ENCODE peak calls at places on chromosomes 11 and 22, in eight cellular contexts. Y, A, K, P, U, M, W and I are unnamed samples. For H3K4me1, the result is how much of the 10 kb centered on the place peaks cover.

GRCh38 chr11:35163209-35163608 is 24.2 kb downstream of the CD44 start:
- DNase-seq in W (no peak), Y (no peak), P (no peak), M (no peak), U (peak), K (peak), A (no peak), I (no peak)

GRCh38 chr11:123020968-123021367 is 39.3 kb upstream of the BSX start:
- DNase-seq in P (no peak), W (peak), A (peak), U (peak), M (peak), K (peak), Y (no peak), I (peak)

GRCh38 chr22:45818130-45819085 is 146.8 kb downstream of the ATXN10 start:
- DNase-seq in W (no peak), U (no peak), A (no peak), K (no peak), P (no peak), Y (peak), M (no peak), I (no peak)

GRCh38 chr22:42786606-42787356 is 66.1 kb upstream of the A4GALT start:
- DNase-seq in A (no peak), K (no peak), U (no peak), M (no peak), W (no peak), Y (no peak), P (no peak), I (no peak)

GRCh38 chr11:116825434-116825833 is 2.3 kb upstream of the APOA4 start:
- DNase-seq in Y (no peak), U (no peak), W (no peak), P (no peak), K (no peak), A (no peak), M (no peak), I (no peak)

GRCh38 chr11:94815705-94816344 is 47.7 kb downstream of the AMOTL1 start:
- DNase-seq in M (peak), A (no peak), Y (no peak), K (peak), U (no peak), W (no peak), P (no peak), I (no peak)

GRCh38 chr22:46078241-46079092 is 71.9 kb upstream of the PPARA start:
- DNase-seq in A (no peak), Y (peak), U (no peak), M (no peak), W (no peak), K (peak), P (no peak), I (peak)

GRCh38 chr11:17391493-17392355 is 3.3 kb upstream of the KCNJ11 start:
- DNase-seq in U (no peak), Y (no peak), K (no peak), A (no peak), M (no peak), P (peak), W (no peak), I (peak)

GRCh38 chr11:108965602-108966001 is 300.7 kb downstream of the DDX10 start:
- DNase-seq in P (no peak), U (peak), Y (no peak), K (peak), W (peak), A (no peak), M (no peak), I (peak)

GRCh38 chr11:122155001-122155400 is 39.0 kb upstream of the BLID start:
- DNase-seq in P (no peak), U (no peak), K (no peak), A (no peak), Y (no peak), M (no peak), W (no peak), I (no peak)

GRCh38 chr11:134755535-134755934 is 343.5 kb upstream of the B3GAT1 start:
- DNase-seq in U (no peak), W (no peak), K (no peak), M (no peak), P (no peak), A (no peak), Y (no peak), I (no peak)

GRCh38 chr22:29580200-29580810 is 608 bp downstream of the NIPSNAP1 start:
- DNase-seq in W (no peak), Y (no peak), P (no peak), M (no peak), K (no peak), U (no peak), A (no peak), I (no peak)

GRCh38 chr11:35618497-35619029 is 303 bp downstream of the FJX1 start:
- DNase-seq in Y (no peak), P (no peak), M (no peak), K (no peak), W (peak), U (peak), A (peak), I (peak)

GRCh38 chr11:134949716-134950115 is 537.7 kb upstream of the B3GAT1 start:
- DNase-seq in Y (no peak), P (no peak), U (no peak), W (peak), K (no peak), M (no peak), A (no peak), I (no peak)

GRCh38 chr11:66275396-66275795 is 2.6 kb upstream of the CNIH2 start:
- DNase-seq in W (no peak), M (no peak), U (no peak), P (no peak), A (no peak), Y (no peak), K (no peak), I (no peak)

GRCh38 chr22:45344339-45344738 is 34.6 kb downstream of the FAM118A start:
- DNase-seq in P (no peak), M (no peak), Y (no peak), A (no peak), K (peak), U (peak), W (no peak), I (no peak)

GRCh38 chr11:8329961-8330361 is 66.3 kb upstream of the LMO1 start:
- DNase-seq in A (no peak), U (no peak), M (no peak), K (no peak), W (no peak), P (no peak), Y (no peak), I (peak)

GRCh38 chr11:20854214-20854613 is 184.8 kb downstream of the NELL1 start:
- DNase-seq in W (no peak), M (peak), Y (no peak), K (no peak), P (no peak), U (no peak), A (no peak), I (no peak)

GRCh38 chr11:65918211-65919150 is at the start of gene C11orf68:
- DNase-seq in W (no peak), Y (no peak), U (no peak), M (no peak), P (no peak), K (peak), A (no peak), I (peak)

GRCh38 chr11:22512457-22512856 is 113.2 kb downstream of the FANCF start:
- DNase-seq in A (no peak), M (no peak), Y (no peak), P (no peak), U (no peak), K (no peak), W (no peak), I (no peak)

GRCh38 chr11:41301023-41301422 is 158.4 kb downstream of the LRRC4C start:
- DNase-seq in K (no peak), A (no peak), P (no peak), W (no peak), M (no peak), Y (no peak), U (no peak), I (no peak)

GRCh38 chr11:45087761-45088160 is 58.7 kb upstream of the PRDM11 start:
- DNase-seq in K (no peak), A (no peak), M (no peak), U (no peak), P (no peak), Y (no peak), W (no peak), I (no peak)

GRCh38 chr22:24583221-24583971 is 9.5 kb downstream of the LRRC75B start:
- DNase-seq in W (peak), Y (no peak), K (no peak), P (no peak), M (no peak), U (peak), A (no peak), I (peak)

GRCh38 chr11:68012843-68013610 is 2.9 kb downstream of the ALDH3B1 start:
- DNase-seq in Y (no peak), U (peak), A (no peak), M (peak), W (peak), K (peak), P (no peak), I (peak)

GRCh38 chr22:47091241-47091691 is 328.8 kb downstream of the TBC1D22A start:
- DNase-seq in Y (no peak), M (no peak), P (no peak), K (no peak), U (peak), A (peak), W (no peak), I (no peak)

GRCh38 chr11:64969209-64969608 is 2.7 kb downstream of the MAJIN start:
- DNase-seq in A (no peak), K (peak), Y (no peak), U (peak), P (no peak), M (no peak), W (peak), I (peak)

GRCh38 chr11:100808904-100809491 is 121.9 kb downstream of the ARHGAP42 start:
- DNase-seq in W (peak), M (no peak), A (no peak), P (no peak), Y (no peak), K (peak), U (peak), I (peak)

GRCh38 chr22:38148252-38148651 is 33.4 kb downstream of the PLA2G6 start:
- DNase-seq in K (no peak), Y (no peak), W (peak), P (no peak), U (peak), M (no peak), A (no peak), I (peak)

GRCh38 chr11:84396521-84396920 is 1110.4 kb upstream of the CCDC90B start:
- DNase-seq in Y (no peak), P (no peak), A (no peak), K (no peak), W (no peak), U (no peak), M (peak), I (no peak)

GRCh38 chr22:41983516-41983915 is 14.3 kb downstream of the SEPTIN3 start:
- DNase-seq in U (peak), K (no peak), Y (no peak), A (no peak), W (no peak), P (no peak), M (no peak), I (no peak)

GRCh38 chr11:76564400-76564799 is 106.1 kb downstream of the LRRC32 start:
- DNase-seq in U (no peak), Y (no peak), M (no peak), W (no peak), A (no peak), P (no peak), K (no peak), I (no peak)

GRCh38 chr22:24186892-24187670 is 5.8 kb downstream of the SUSD2 start:
- DNase-seq in Y (no peak), P (no peak), A (no peak), K (no peak), W (no peak), M (no peak), U (no peak), I (peak)

GRCh38 chr11:29816359-29816758 is 200.5 kb downstream of the KCNA4 start:
- DNase-seq in A (no peak), M (no peak), Y (no peak), U (no peak), K (no peak), W (no peak), P (no peak), I (no peak)

GRCh38 chr11:109785714-109786113 is 307.5 kb upstream of the ZC3H12C start:
- DNase-seq in U (peak), Y (no peak), W (peak), P (no peak), A (no peak), M (no peak), K (no peak), I (no peak)

GRCh38 chr11:4539603-4540219 is 5.3 kb upstream of the OR52M1 start:
- DNase-seq in K (peak), W (peak), M (peak), A (peak), Y (no peak), U (peak), P (peak), I (peak)

GRCh38 chr22:43188829-43189545 is 2.1 kb upstream of the TTLL12 start:
- DNase-seq in A (no peak), K (no peak), U (no peak), W (no peak), P (no peak), M (no peak), Y (no peak), I (peak)

GRCh38 chr11:106697058-106697457 is 321.2 kb downstream of the GUCY1A2 start:
- DNase-seq in Y (no peak), W (peak), U (peak), K (no peak), M (no peak), A (no peak), P (no peak), I (peak)

GRCh38 chr11:119363081-119363861 is 16.8 kb upstream of the MFRP start:
- DNase-seq in K (no peak), W (no peak), M (no peak), P (no peak), Y (no peak), A (no peak), U (no peak), I (no peak)

GRCh38 chr22:44730034-44730433 is 22.3 kb upstream of the ARHGAP8 start:
- DNase-seq in Y (no peak), U (no peak), W (no peak), A (no peak), P (no peak), M (no peak), K (no peak), I (peak)

DNA sequence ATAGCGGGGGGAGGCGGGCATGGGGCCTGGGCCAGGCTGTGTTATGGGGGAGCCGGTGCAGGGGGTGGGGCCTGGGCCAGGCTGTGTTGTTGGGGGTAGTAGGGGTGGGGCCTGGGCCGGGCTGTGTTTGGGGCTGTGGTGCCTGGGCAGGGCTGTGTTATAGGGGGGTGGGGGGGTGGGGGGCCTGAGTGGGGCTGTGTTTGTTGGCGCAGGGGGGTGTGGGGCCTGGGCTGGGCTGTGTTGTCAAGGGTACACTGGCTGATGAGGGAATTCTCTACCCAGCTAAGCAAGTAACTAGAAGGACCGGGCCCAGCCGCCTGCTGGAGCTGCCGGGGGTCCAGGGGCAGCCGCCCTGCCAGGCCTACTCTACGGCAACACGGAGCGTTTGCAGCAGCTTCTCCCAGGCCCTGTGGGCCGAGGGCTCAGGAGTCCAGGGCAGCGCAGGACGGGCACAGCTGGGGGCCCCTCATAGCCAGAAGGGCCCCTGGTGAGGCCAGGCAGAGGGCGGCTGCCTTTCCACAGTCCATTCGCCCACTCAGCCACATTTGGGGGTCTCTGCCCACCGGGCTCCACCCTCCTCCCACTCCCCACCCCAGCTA is 10.1 kb upstream of the PIM3 start:
- DNase-seq in W (no peak), M (no peak), U (no peak), K (no peak), P (no peak), Y (no peak), A (no peak), I (no peak)
- H3K4me1 ChIP-seq in W (under half), M (under half), U (under half), K (half or more), P (half or more), Y (half or more), A (under half), I (under half)

GRCh38 chr11:31443802-31444201 is 65.6 kb downstream of the IMMP1L start:
- DNase-seq in U (no peak), P (no peak), A (no peak), W (no peak), K (no peak), Y (no peak), M (no peak), I (no peak)

GRCh38 chr11:31441296-31441695 is 68.1 kb downstream of the IMMP1L start:
- DNase-seq in P (no peak), K (no peak), M (no peak), Y (no peak), A (no peak), W (no peak), U (no peak), I (no peak)

GRCh38 chr11:31442086-31442485 is 67.3 kb downstream of the IMMP1L start:
- DNase-seq in P (no peak), Y (no peak), M (no peak), W (no peak), K (no peak), A (no peak), U (no peak), I (no peak)

GRCh38 chr11:31437742-31438435 is 68.2 kb downstream of the DNAJC24 start:
- DNase-seq in U (peak), P (no peak), A (no peak), Y (no peak), M (no peak), W (peak), K (no peak), I (peak)
- H3K4me1 ChIP-seq in U (under half), P (under half), A (under half), Y (under half), M (under half), W (under half), K (under half), I (under half)

DNA sequence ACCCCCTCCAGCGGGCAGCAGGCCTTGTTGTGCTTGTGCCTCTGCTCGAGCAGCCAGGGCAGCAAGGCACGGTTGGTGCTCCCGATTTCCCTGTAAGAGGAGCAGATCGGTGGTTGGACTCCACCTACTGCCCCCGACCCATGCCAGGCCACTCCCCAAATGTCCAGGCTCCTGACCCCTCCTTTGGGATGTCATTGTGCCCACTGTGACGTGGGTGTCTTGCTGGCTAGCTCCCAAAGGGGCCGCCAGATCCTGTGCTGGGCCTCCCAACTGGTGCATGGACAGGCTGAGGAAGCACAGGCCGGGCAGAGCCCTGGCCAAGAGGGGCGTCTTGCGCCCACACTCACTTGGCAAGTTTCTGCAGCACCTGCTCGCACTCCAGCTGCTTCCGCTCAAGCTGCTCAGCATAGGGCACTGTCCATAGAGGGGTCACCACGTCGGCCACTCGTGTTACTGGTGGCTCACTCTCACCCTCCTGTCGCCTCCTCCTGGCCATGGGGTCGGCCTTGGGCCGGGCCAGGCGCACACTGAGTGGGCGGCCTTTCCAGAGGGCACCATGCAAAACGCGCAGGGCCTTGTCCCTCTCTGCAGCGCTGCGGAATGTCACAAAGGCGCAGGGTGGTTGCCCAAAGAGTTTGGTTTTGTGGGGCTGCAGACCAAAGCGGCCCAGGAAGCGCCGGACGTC is at the start of gene RANBP1:
- DNase-seq in W (no peak), Y (no peak), K (no peak), P (no peak), U (no peak), M (no peak), A (no peak), I (peak)
- H3K4me1 ChIP-seq in W (under half), Y (under half), K (under half), P (under half), U (under half), M (under half), A (under half), I (under half)

GRCh38 chr11:61832207-61832606 is 4.1 kb downstream of the FADS2 start:
- DNase-seq in M (no peak), U (no peak), W (no peak), Y (no peak), P (no peak), K (no peak), A (no peak), I (no peak)

GRCh38 chr11:61828629-61829407 is 718 bp downstream of the FADS2 start:
- DNase-seq in P (peak), Y (no peak), W (no peak), A (no peak), M (no peak), U (peak), K (peak), I (peak)

GRCh38 chr11:61828379-61828628 is 204 bp downstream of the FADS2 start:
- DNase-seq in W (no peak), M (no peak), U (no peak), P (no peak), Y (no peak), K (no peak), A (no peak), I (no peak)

GRCh38 chr11:61829806-61830205 is 1.7 kb downstream of the FADS2 start:
- DNase-seq in W (no peak), U (no peak), M (no peak), K (no peak), P (no peak), Y (no peak), A (no peak), I (no peak)

DNA sequence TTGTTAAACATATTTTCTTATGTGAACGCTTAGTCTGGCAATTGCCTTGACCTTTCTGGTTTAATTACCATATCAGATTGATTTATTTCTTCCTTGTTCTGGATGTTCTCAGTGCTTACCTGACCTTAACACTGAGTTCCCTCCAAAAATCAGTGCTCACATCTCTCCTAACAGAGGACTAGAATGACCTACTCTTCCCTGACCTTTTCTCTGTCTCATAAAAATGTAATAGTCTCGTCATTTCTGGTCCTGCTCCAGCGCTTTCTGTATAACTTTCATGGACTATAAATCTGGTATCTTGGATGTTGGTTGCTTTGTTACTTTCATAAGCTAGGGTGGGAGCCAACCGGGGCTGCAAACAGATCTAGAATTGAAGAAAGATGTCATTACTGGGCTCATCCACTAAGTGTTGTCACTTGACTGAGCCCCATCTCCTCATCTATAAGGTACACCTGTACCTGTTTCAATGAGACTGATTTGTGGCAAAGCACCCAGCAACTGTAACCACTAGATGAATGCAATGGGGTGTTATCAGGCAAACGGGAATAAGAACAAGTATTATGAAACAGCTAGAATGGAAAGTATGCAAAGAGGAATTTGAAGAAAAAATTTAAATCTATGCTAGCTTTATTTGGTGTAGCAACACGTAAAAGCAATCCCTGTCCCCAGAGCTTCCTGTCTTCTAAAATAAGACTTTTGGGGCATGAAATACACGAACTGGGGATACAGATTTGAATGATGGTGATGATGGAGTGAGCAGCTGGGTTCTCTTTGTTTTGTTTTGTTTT is 2.4 kb downstream of the FADS2 start:
- DNase-seq in W (peak), P (no peak), Y (no peak), A (no peak), K (no peak), M (no peak), U (peak), I (no peak)
- H3K4me1 ChIP-seq in W (under half), P (under half), Y (under half), A (under half), K (half or more), M (under half), U (half or more), I (under half)